ENCODE peak calls at places on chromosome 3, in ten cellular contexts. J is neuronal stem cell, L is left lung, I is SJSA1, R is lower lobe of right lung, E is cardiac muscle cell, W is aorta, A is GM23338, V is hepatocyte, N is fibroblast of lung. C is an unnamed sample.
A peak's percentile ranks its signal among the peaks of the same experiment; 100 is the strongest.

GRCh38 chr3:79843180-79843579 is 75.4 kb upstream of the ROBO1 start:
- DNase-seq in J (no peak), L (no peak), I (no peak), R (no peak), E (no peak), W (no peak), A (no peak), V (no peak), N (peak; percentile 44), C (no peak)

GRCh38 chr3:102143536-102143935 is 291.3 kb upstream of the ZPLD1 start:
- DNase-seq in J (no peak), L (no peak), I (no peak), R (no peak), E (no peak), W (no peak), A (no peak), V (no peak), N (no peak), C (no peak)

GRCh38 chr3:126551066-126551838 is 7.5 kb downstream of the C3orf22 start:
- DNase-seq in J (no peak), L (peak; percentile 31), I (no peak), R (peak; percentile 24), E (no peak), W (peak; percentile 31), A (no peak), V (no peak), N (no peak), C (no peak)

GRCh38 chr3:36212291-36212690 is 168.0 kb upstream of the STAC start:
- DNase-seq in J (no peak), L (no peak), I (no peak), R (no peak), E (peak; percentile 37), W (no peak), A (no peak), V (peak; percentile 6), N (peak; percentile 58), C (no peak)

GRCh38 chr3:70298385-70298784 is 14.1 kb downstream of the MDFIC2 start:
- DNase-seq in J (no peak), L (no peak), I (no peak), R (no peak), E (no peak), W (no peak), A (no peak), V (no peak), N (peak; percentile 4), C (no peak)

GRCh38 chr3:4866841-4867240 is 112.4 kb upstream of the BHLHE40 start:
- DNase-seq in J (no peak), L (no peak), I (no peak), R (no peak), E (peak; percentile 25), W (no peak), A (no peak), V (peak; percentile 51), N (peak; percentile 34), C (no peak)

GRCh38 chr3:194323785-194324735 is 27.1 kb downstream of the CPN2 start:
- DNase-seq in J (no peak), L (no peak), I (peak; percentile 16), R (no peak), E (peak; percentile 71), W (no peak), A (peak; percentile 31), V (peak; percentile 89), N (peak; percentile 70), C (peak; percentile 95)

GRCh38 chr3:67460841-67461240 is 193.6 kb downstream of the SUCLG2 start:
- DNase-seq in J (no peak), L (no peak), I (no peak), R (no peak), E (peak; percentile 11), W (no peak), A (no peak), V (no peak), N (peak; percentile 6), C (no peak)

GRCh38 chr3:129016725-129017530 is 15.8 kb downstream of the EFCC1 start:
- DNase-seq in J (no peak), L (no peak), I (no peak), R (peak; percentile 70), E (peak; percentile 70), W (no peak), A (no peak), V (no peak), N (peak; percentile 35), C (peak; percentile 82)

GRCh38 chr3:129017531-129017899 is 16.4 kb downstream of the EFCC1 start:
- DNase-seq in J (no peak), L (no peak), I (no peak), R (no peak), E (no peak), W (no peak), A (no peak), V (no peak), N (no peak), C (no peak)

GRCh38 chr3:129018751-129019150 is 17.6 kb downstream of the EFCC1 start:
- DNase-seq in J (no peak), L (no peak), I (no peak), R (no peak), E (no peak), W (no peak), A (no peak), V (no peak), N (no peak), C (no peak)

GRCh38 chr3:129019266-129019665 is 18.2 kb downstream of the EFCC1 start:
- DNase-seq in J (no peak), L (no peak), I (peak; percentile 84), R (no peak), E (no peak), W (no peak), A (no peak), V (no peak), N (no peak), C (no peak)

DNA sequence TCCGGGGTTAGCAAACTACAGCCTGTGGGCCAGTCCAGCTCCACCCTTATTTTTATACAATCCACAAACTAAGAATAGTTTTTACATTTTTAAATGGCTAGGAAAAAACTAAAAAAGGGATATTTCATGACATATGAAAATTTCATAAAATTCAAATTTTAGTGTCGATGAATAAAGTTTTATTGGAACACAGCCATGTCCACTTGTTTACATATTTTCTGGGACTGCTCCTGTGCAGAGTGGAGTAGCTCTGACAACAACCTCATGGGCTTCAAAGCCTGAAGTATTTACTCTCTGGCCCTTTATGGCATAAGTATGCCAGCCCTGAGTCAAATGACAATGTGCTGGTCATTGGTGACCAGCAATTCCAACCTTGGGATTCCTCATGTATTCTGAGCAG is 17.2 kb downstream of the EFCC1 start:
- DNase-seq in J (no peak), L (no peak), I (no peak), R (no peak), E (no peak), W (no peak), A (no peak), V (no peak), N (no peak), C (no peak)
- H3K27ac ChIP-seq in J (no peak overlapping the region), L (no peak overlapping the region), I (peak overlapping the region; percentile 90), R (peak overlapping the region; percentile 84), E (no peak overlapping the region), W (no peak overlapping the region), A (no peak overlapping the region), V (no peak overlapping the region), N (no peak overlapping the region), C (peak overlapping the region; percentile 83)

GRCh38 chr3:150238995-150239612 is 169.0 kb upstream of the TSC22D2 start:
- DNase-seq in J (no peak), L (no peak), I (peak; percentile 9), R (no peak), E (no peak), W (no peak), A (peak; percentile 88), V (peak; percentile 69), N (no peak), C (no peak)

GRCh38 chr3:150237490-150237889 is 170.6 kb upstream of the TSC22D2 start:
- DNase-seq in J (no peak), L (no peak), I (peak; percentile 53), R (no peak), E (peak; percentile 47), W (no peak), A (no peak), V (no peak), N (peak; percentile 87), C (no peak)

GRCh38 chr3:150235799-150236198 is 172.3 kb upstream of the TSC22D2 start:
- DNase-seq in J (no peak), L (no peak), I (peak; percentile 66), R (no peak), E (peak; percentile 72), W (no peak), A (no peak), V (no peak), N (peak; percentile 96), C (no peak)

GRCh38 chr3:150238043-150238802 is 169.9 kb upstream of the TSC22D2 start:
- DNase-seq in J (no peak), L (no peak), I (peak; percentile 9), R (no peak), E (peak; percentile 52), W (no peak), A (no peak), V (peak; percentile 55), N (peak; percentile 34), C (no peak)

DNA sequence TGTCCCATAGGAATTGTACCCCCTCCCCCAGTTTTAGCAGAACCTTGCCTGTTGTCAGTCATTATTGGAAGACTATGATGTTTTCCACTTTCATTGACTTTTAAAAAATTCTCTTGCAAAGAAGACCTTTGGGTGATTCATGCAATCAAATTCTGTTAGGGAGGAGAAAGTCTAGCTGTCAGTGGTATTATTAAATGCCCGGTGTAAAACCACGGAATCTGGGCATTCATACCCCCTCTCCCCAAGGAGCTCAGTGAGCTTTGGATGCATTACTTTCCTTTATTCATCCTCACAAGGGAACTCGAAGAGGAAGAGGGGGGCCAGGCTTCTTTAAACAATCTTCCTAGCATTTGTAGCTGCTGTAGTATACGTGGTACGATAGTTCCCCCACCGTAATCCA is 171.4 kb upstream of the TSC22D2 start:
- DNase-seq in J (no peak), L (no peak), I (peak; percentile 52), R (no peak), E (peak; percentile 55), W (no peak), A (no peak), V (no peak), N (peak; percentile 86), C (no peak)
- H3K27ac ChIP-seq in J (no peak overlapping the region), L (peak overlapping the region; percentile 52), I (peak overlapping the region; percentile 52), R (no peak overlapping the region), E (no peak overlapping the region), W (peak overlapping the region; percentile 99), A (no peak overlapping the region), V (peak overlapping the region; percentile 52), N (peak overlapping the region; percentile 59), C (no peak overlapping the region)

GRCh38 chr3:164465172-164465571 is 613.1 kb downstream of the SI start:
- DNase-seq in J (no peak), L (no peak), I (peak; percentile 20), R (no peak), E (no peak), W (no peak), A (no peak), V (no peak), N (peak; percentile 76), C (no peak)

GRCh38 chr3:164468055-164468454 is 610.2 kb downstream of the SI start:
- DNase-seq in J (no peak), L (no peak), I (no peak), R (no peak), E (no peak), W (no peak), A (no peak), V (no peak), N (no peak), C (no peak)

GRCh38 chr3:164470471-164470870 is 607.8 kb downstream of the SI start:
- DNase-seq in J (no peak), L (no peak), I (no peak), R (no peak), E (no peak), W (no peak), A (peak; percentile 38), V (no peak), N (peak; percentile 13), C (no peak)

DNA sequence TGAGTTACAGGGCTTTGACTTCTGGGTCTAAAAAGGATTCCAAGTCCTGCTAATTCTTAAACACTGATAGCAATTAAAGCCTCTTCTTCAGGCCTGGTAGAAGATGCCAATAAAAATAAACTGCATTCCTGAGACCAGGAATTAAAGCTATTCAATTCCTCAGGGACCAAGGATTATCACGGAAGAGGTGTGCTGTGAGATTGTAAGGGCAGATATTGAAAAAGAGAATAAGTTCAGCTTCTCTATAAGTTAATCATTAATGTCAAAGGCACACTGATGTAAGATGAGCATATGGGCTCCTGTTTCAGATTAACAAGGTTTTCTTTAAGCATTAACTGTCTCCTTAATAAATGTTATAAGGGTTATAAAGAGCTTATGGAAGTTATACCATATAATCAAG is 611.3 kb downstream of the SI start:
- DNase-seq in J (no peak), L (no peak), I (no peak), R (no peak), E (no peak), W (no peak), A (no peak), V (no peak), N (peak; percentile 1), C (no peak)
- H3K27ac ChIP-seq in J (no peak overlapping the region), L (no peak overlapping the region), I (no peak overlapping the region), R (no peak overlapping the region), E (no peak overlapping the region), W (no peak overlapping the region), A (no peak overlapping the region), V (no peak overlapping the region), N (no peak overlapping the region), C (no peak overlapping the region)

DNA sequence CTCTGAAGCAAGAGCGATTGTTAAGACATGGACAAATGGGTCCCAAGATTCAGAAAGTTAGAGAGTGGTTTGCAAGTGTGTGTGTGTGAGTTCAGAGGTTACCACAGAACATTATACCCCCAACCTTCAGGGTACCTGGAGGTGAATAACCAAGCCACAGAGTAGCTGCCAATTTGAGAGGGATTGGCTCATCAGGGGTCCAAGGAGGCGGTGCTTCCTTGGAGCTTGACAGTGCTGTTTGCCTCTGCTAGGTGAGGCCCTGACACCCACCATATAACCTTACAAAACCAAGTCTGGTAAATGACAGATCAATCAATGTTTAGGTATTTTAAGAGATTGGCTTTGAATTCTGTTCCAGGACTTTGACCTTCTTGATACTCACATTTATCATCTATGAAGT is 35.7 kb downstream of the LRTM1 start:
- DNase-seq in J (no peak), L (no peak), I (no peak), R (no peak), E (no peak), W (no peak), A (no peak), V (no peak), N (no peak), C (no peak)
- H3K27ac ChIP-seq in J (no peak overlapping the region), L (no peak overlapping the region), I (no peak overlapping the region), R (no peak overlapping the region), E (no peak overlapping the region), W (no peak overlapping the region), A (no peak overlapping the region), V (peak overlapping the region; percentile 59), N (no peak overlapping the region), C (peak overlapping the region; percentile 6)

C was measured in heart left ventricle.